ENCODE peak calls at places on chromosomes 3 and 15, in four cellular contexts. One of them, this sample, is unnamed.

GRCh38 chr15:77002954-77003912 is 8.3 kb downstream of the PSTPIP1 start:
- DNase-seq in cardiac fibroblast: no peak
- DNase-seq in natural killer cell: peak; percentile 44
- DNase-seq in GM12865: peak; percentile 80
- DNase-seq in this sample: no peak

GRCh38 chr3:100759162-100759561 is 49.9 kb downstream of the TFG start:
- DNase-seq in natural killer cell: no peak
- DNase-seq in GM12865: no peak
- DNase-seq in cardiac fibroblast: no peak
- DNase-seq in this sample: no peak

GRCh38 chr3:101849714-101850326 is 506 bp downstream of the NFKBIZ start:
- DNase-seq in GM12865: peak; percentile 66
- DNase-seq in natural killer cell: peak; percentile 49
- DNase-seq in cardiac fibroblast: no peak
- DNase-seq in this sample: peak; percentile 47

GRCh38 chr3:99651561-99651960 is 13.2 kb downstream of the COL8A1 start:
- DNase-seq in natural killer cell: no peak
- DNase-seq in GM12865: no peak
- DNase-seq in cardiac fibroblast: peak; percentile 78
- DNase-seq in this sample: no peak

GRCh38 chr3:88707837-88708236 is 399.6 kb upstream of the EPHA3 start:
- DNase-seq in GM12865: no peak
- DNase-seq in cardiac fibroblast: no peak
- DNase-seq in natural killer cell: no peak
- DNase-seq in this sample: no peak

GRCh38 chr3:49177073-49177472 is 5.7 kb downstream of the KLHDC8B start:
- DNase-seq in natural killer cell: no peak
- DNase-seq in cardiac fibroblast: no peak
- DNase-seq in GM12865: no peak
- DNase-seq in this sample: no peak

GRCh38 chr3:3125977-3126376 is 763 bp upstream of the TRNT1 start:
- DNase-seq in natural killer cell: peak; percentile 21
- DNase-seq in cardiac fibroblast: no peak
- DNase-seq in GM12865: no peak
- DNase-seq in this sample: no peak

GRCh38 chr3:44845528-44846520 is 15.9 kb upstream of the TMEM42 start:
- DNase-seq in GM12865: no peak
- DNase-seq in cardiac fibroblast: peak; percentile 95
- DNase-seq in natural killer cell: no peak
- DNase-seq in this sample: no peak

GRCh38 chr3:146969356-146969755 is 364.2 kb upstream of the PLSCR5 start:
- DNase-seq in GM12865: no peak
- DNase-seq in cardiac fibroblast: peak; percentile 21
- DNase-seq in natural killer cell: no peak
- DNase-seq in this sample: no peak

GRCh38 chr15:98537516-98538060 is 110.8 kb upstream of the IGF1R start:
- DNase-seq in natural killer cell: no peak
- DNase-seq in GM12865: no peak
- DNase-seq in cardiac fibroblast: no peak
- DNase-seq in this sample: no peak

GRCh38 chr3:194134231-194134756 is 1.7 kb upstream of the HES1 start:
- DNase-seq in GM12865: peak; percentile 70
- DNase-seq in natural killer cell: peak; percentile 63
- DNase-seq in cardiac fibroblast: no peak
- DNase-seq in this sample: peak; percentile 65

GRCh38 chr3:72319202-72320095 is 528.8 kb downstream of the SHQ1 start:
- DNase-seq in natural killer cell: no peak
- DNase-seq in cardiac fibroblast: peak; percentile 28
- DNase-seq in GM12865: no peak
- DNase-seq in this sample: no peak

GRCh38 chr3:52663098-52663497 is 22.6 kb downstream of the PBRM1 start:
- DNase-seq in natural killer cell: no peak
- DNase-seq in GM12865: no peak
- DNase-seq in cardiac fibroblast: no peak
- DNase-seq in this sample: no peak
- TF ChIP-seq CTCF in natural killer cell: no peak
- TF ChIP-seq CTCF in GM12865: no peak
- TF ChIP-seq CTCF in cardiac fibroblast: no peak
- TF ChIP-seq CTCF in this sample: no peak

GRCh38 chr3:177475266-177475665 is 278.0 kb upstream of the TBL1XR1 start:
- DNase-seq in cardiac fibroblast: no peak
- DNase-seq in natural killer cell: no peak
- DNase-seq in GM12865: no peak
- DNase-seq in this sample: no peak
- TF ChIP-seq CTCF in cardiac fibroblast: no peak
- TF ChIP-seq CTCF in natural killer cell: no peak
- TF ChIP-seq CTCF in GM12865: no peak
- TF ChIP-seq CTCF in this sample: no peak

GRCh38 chr3:181712190-181712504 is 422 bp downstream of the SOX2 start:
- DNase-seq in cardiac fibroblast: no peak
- DNase-seq in natural killer cell: no peak
- DNase-seq in GM12865: no peak
- DNase-seq in this sample: no peak

GRCh38 chr3:181711325-181712135 is at the start of gene SOX2:
- DNase-seq in cardiac fibroblast: peak; percentile 39
- DNase-seq in GM12865: peak; percentile 33
- DNase-seq in natural killer cell: no peak
- DNase-seq in this sample: peak; percentile 84

GRCh38 chr3:181707980-181708379 is 3.7 kb upstream of the SOX2 start:
- DNase-seq in GM12865: no peak
- DNase-seq in cardiac fibroblast: no peak
- DNase-seq in natural killer cell: no peak
- DNase-seq in this sample: no peak

GRCh38 chr3:181710581-181711255 is 1.0 kb upstream of the SOX2 start:
- DNase-seq in natural killer cell: no peak
- DNase-seq in cardiac fibroblast: peak; percentile 14
- DNase-seq in GM12865: no peak
- DNase-seq in this sample: no peak

GRCh38 chr3:181709537-181710279 is 2.0 kb upstream of the SOX2 start:
- DNase-seq in natural killer cell: no peak
- DNase-seq in cardiac fibroblast: peak; percentile 68
- DNase-seq in GM12865: peak; percentile 75
- DNase-seq in this sample: peak; percentile 75
- TF ChIP-seq CTCF in natural killer cell: peak; percentile 61
- TF ChIP-seq CTCF in cardiac fibroblast: peak; percentile 70
- TF ChIP-seq CTCF in GM12865: peak; percentile 64
- TF ChIP-seq CTCF in this sample: peak; percentile 91

GRCh38 chr3:58531956-58532355 is 5.0 kb downstream of the ACOX2 start:
- DNase-seq in natural killer cell: no peak
- DNase-seq in cardiac fibroblast: no peak
- DNase-seq in GM12865: no peak
- DNase-seq in this sample: no peak
- TF ChIP-seq CTCF in natural killer cell: no peak
- TF ChIP-seq CTCF in cardiac fibroblast: peak; percentile 7
- TF ChIP-seq CTCF in GM12865: peak; percentile 8
- TF ChIP-seq CTCF in this sample: no peak

GRCh38 chr3:156176629-156177210 is 56.3 kb downstream of the KCNAB1 start:
- DNase-seq in natural killer cell: no peak
- DNase-seq in GM12865: no peak
- DNase-seq in cardiac fibroblast: no peak
- DNase-seq in this sample: no peak

GRCh38 chr3:156176048-156176447 is 55.7 kb downstream of the KCNAB1 start:
- DNase-seq in GM12865: no peak
- DNase-seq in natural killer cell: no peak
- DNase-seq in cardiac fibroblast: no peak
- DNase-seq in this sample: no peak

GRCh38 chr3:156175570-156175969 is 55.2 kb downstream of the KCNAB1 start:
- DNase-seq in natural killer cell: no peak
- DNase-seq in GM12865: no peak
- DNase-seq in cardiac fibroblast: peak; percentile 16
- DNase-seq in this sample: no peak

GRCh38 chr3:156172536-156172935 is 52.2 kb downstream of the KCNAB1 start:
- DNase-seq in GM12865: peak; percentile 14
- DNase-seq in cardiac fibroblast: no peak
- DNase-seq in natural killer cell: no peak
- DNase-seq in this sample: no peak

DNA sequence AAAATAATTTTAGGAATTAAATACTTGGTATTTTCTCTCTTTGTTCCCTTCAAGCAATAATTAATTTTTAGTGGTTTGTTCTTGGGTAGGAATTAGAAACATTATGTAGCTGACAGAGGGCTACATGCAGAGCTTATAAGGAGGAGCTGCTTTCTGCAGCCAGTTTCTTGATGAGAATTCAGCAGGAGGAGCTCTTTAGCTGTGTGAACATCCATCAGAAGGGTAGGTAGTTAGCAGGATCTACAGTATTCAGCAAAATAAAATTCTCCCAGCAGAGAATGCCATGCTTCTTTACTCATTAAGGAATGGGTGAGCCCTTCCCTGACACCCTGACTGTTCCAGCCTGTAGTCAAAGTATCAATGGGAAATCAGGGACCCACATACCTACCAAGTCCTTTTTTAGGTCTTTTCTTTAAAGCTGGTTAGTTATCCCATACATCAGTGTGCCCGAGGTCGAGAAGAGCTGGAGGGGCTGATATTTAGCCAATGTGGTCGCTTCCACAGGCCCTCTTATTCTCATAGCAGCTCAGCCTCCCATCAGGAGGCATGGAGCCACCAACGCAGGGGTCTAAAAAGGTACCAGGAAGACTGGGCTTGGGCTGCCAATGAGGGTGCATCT is 54.0 kb downstream of the KCNAB1 start:
- DNase-seq in natural killer cell: no peak
- DNase-seq in GM12865: peak; percentile 14
- DNase-seq in cardiac fibroblast: peak; percentile 79
- DNase-seq in this sample: no peak
- TF ChIP-seq CTCF in natural killer cell: no peak
- TF ChIP-seq CTCF in GM12865: peak; percentile 1
- TF ChIP-seq CTCF in cardiac fibroblast: peak; percentile 49
- TF ChIP-seq CTCF in this sample: peak; percentile 45

DNA sequence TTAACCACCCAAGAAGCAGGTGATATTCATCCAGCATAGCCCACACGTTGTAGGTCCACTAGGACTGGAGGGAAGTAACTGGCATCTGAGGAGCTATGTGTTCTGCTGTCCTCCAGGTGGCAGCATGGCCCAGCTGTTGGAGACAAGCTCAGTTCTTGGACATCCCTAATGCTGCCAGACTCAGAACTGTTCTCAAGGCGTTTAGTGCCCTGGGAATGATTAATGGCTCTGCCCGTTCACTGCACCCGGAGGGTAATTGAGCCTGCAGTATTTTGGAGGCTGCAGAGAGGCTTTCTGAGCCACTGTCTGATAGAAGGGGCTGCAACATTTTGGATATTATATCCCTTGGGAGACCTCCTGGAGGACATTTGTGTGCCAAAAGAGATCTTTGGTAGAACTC is 521.2 kb upstream of the SEMA6D start:
- DNase-seq in cardiac fibroblast: peak; percentile 92
- DNase-seq in natural killer cell: peak; percentile 23
- DNase-seq in GM12865: peak; percentile 82
- DNase-seq in this sample: peak; percentile 68
- TF ChIP-seq CTCF in cardiac fibroblast: peak; percentile 80
- TF ChIP-seq CTCF in natural killer cell: peak; percentile 46
- TF ChIP-seq CTCF in GM12865: peak; percentile 80
- TF ChIP-seq CTCF in this sample: peak; percentile 92

GRCh38 chr3:189166334-189166733 is 5.4 kb upstream of the TPRG1 start:
- DNase-seq in GM12865: no peak
- DNase-seq in cardiac fibroblast: no peak
- DNase-seq in natural killer cell: no peak
- DNase-seq in this sample: no peak
- TF ChIP-seq CTCF in GM12865: no peak
- TF ChIP-seq CTCF in cardiac fibroblast: no peak
- TF ChIP-seq CTCF in natural killer cell: no peak
- TF ChIP-seq CTCF in this sample: no peak

GRCh38 chr3:143952569-143953069 is 19.0 kb upstream of the DIPK2A start:
- DNase-seq in GM12865: peak; percentile 19
- DNase-seq in cardiac fibroblast: no peak
- DNase-seq in natural killer cell: no peak
- DNase-seq in this sample: no peak
- TF ChIP-seq CTCF in GM12865: no peak
- TF ChIP-seq CTCF in cardiac fibroblast: no peak
- TF ChIP-seq CTCF in natural killer cell: no peak
- TF ChIP-seq CTCF in this sample: peak; percentile 20

GRCh38 chr15:72835289-72835890 is 51.8 kb upstream of the ADPGK start:
- DNase-seq in cardiac fibroblast: peak; percentile 30
- DNase-seq in natural killer cell: no peak
- DNase-seq in GM12865: peak; percentile 8
- DNase-seq in this sample: no peak
- TF ChIP-seq CTCF in cardiac fibroblast: peak; percentile 33
- TF ChIP-seq CTCF in natural killer cell: no peak
- TF ChIP-seq CTCF in GM12865: peak; percentile 19
- TF ChIP-seq CTCF in this sample: peak; percentile 48